ENCODE peak calls at places on chromosomes 4 and X, in five cellular contexts. W is Peyer's patch, N is psoas muscle, I is ovary, F is GM12864. Q is an unnamed sample.

GRCh38 chr4:79864470-79865190 is 208.4 kb downstream of the ANTXR2 start:
- DNase-seq in W (no peak), F (no peak), N (no peak), I (no peak), Q (no peak)

GRCh38 chrX:42714981-42715688 is 62.8 kb downstream of the PPP1R2C start:
- DNase-seq in N (peak), F (no peak), I (no peak), W (peak), Q (no peak)

GRCh38 chr4:1041147-1041935 is 29.9 kb downstream of the FGFRL1 start:
- DNase-seq in F (no peak), W (no peak), N (no peak), I (peak), Q (no peak)

GRCh38 chr4:182856862-182857261 is 60.3 kb downstream of the DCTD start:
- DNase-seq in I (no peak), N (no peak), W (no peak), F (no peak), Q (no peak)

GRCh38 chrX:15298780-15299179 is 16.7 kb downstream of the ASB11 start:
- DNase-seq in I (no peak), N (no peak), F (no peak), W (no peak), Q (no peak)

GRCh38 chr4:83582289-83582756 is 46.4 kb downstream of the GPAT3 start:
- DNase-seq in W (peak), I (peak), F (no peak), N (peak), Q (peak)

GRCh38 chr4:30716671-30717207 is 3.4 kb upstream of the PCDH7 start:
- DNase-seq in I (no peak), F (no peak), W (no peak), N (no peak), Q (no peak)

GRCh38 chr4:86271057-86271456 is 88.8 kb downstream of the MAPK10 start:
- DNase-seq in W (no peak), N (no peak), F (no peak), I (no peak), Q (no peak)

GRCh38 chr4:25908491-25908901 is 5.5 kb upstream of the SMIM20 start:
- DNase-seq in W (no peak), F (no peak), N (no peak), I (no peak), Q (peak)

GRCh38 chr4:141352775-141353544 is 132.3 kb downstream of the ZNF330 start:
- DNase-seq in I (no peak), F (no peak), W (no peak), N (no peak), Q (peak)

GRCh38 chr4:83454626-83455025 is 997 bp downstream of the HELQ start:
- DNase-seq in F (no peak), N (no peak), I (no peak), W (no peak), Q (no peak)

GRCh38 chr4:131052646-131053045 is 1956.7 kb downstream of the C4orf33 start:
- DNase-seq in I (no peak), N (no peak), F (no peak), W (no peak), Q (no peak)

GRCh38 chr4:14771091-14771490 is 231.2 kb upstream of the CPEB2 start:
- DNase-seq in W (no peak), I (no peak), F (no peak), N (no peak), Q (peak)

GRCh38 chr4:142567199-142567598 is 278.9 kb downstream of the INPP4B start:
- DNase-seq in I (no peak), N (no peak), F (no peak), W (peak), Q (no peak)

GRCh38 chr4:106062452-106062875 is 167.2 kb downstream of the NPNT start:
- DNase-seq in F (no peak), I (no peak), W (no peak), N (no peak), Q (peak)

GRCh38 chrX:22081475-22082092 is 49.5 kb downstream of the PHEX start:
- DNase-seq in N (peak), F (peak), W (peak), I (peak), Q (peak)

GRCh38 chr4:88730811-88731210 is 33.2 kb upstream of the NAP1L5 start:
- DNase-seq in F (no peak), W (no peak), N (no peak), I (no peak), Q (no peak)

GRCh38 chrX:30302957-30303356 is 6.2 kb downstream of the NR0B1 start:
- DNase-seq in I (no peak), N (peak), W (no peak), F (no peak), Q (peak)

GRCh38 chr4:78222575-78223186 is 165.6 kb downstream of the FRAS1 start:
- DNase-seq in N (no peak), I (no peak), F (no peak), W (no peak), Q (no peak)
- H3K4me3 ChIP-seq in N (no peak), I (no peak), F (no peak), W (no peak), Q (no peak)

GRCh38 chrX:144896323-144896722 is 351.0 kb upstream of the SPANXN1 start:
- DNase-seq in N (no peak), W (no peak), I (no peak), F (no peak), Q (no peak)
- TF ChIP-seq CTCF in N (no peak), W (no peak), I (no peak), F (no peak), Q (no peak)

GRCh38 chrX:152958524-152959465 is 35.1 kb downstream of the PNMA5 start:
- DNase-seq in N (peak), F (peak), W (peak), I (peak), Q (peak)

GRCh38 chrX:152959626-152960025 is 34.3 kb downstream of the PNMA5 start:
- DNase-seq in I (no peak), N (no peak), W (peak), F (no peak), Q (no peak)

GRCh38 chrX:152960115-152960514 is 33.8 kb downstream of the PNMA5 start:
- DNase-seq in F (no peak), W (peak), N (no peak), I (no peak), Q (peak)

GRCh38 chrX:152958047-152958446 is 35.9 kb downstream of the PNMA5 start:
- DNase-seq in W (peak), F (no peak), N (no peak), I (no peak), Q (no peak)
- H3K4me3 ChIP-seq in W (peak), F (peak), N (peak), I (no peak), Q (peak)

DNA sequence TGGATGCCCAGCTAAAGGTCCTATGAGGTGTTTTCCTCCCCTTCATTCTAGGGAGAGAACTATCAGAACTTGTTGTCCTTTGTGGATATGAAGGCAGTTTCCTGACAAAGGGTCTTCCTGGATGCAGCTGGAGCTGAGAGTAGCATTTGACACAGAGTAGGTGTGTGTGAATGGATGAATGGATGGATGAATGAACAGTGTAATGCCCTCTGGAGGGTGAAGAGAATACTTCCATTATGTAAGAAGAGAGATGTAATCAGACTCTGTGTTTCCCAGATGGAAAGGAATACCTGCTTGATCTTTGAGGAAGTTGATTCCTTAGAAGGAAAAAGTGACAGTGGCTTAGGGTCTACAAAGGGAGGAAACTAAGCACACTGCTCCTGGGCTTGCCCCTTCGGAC is 55.4 kb upstream of the AADAT start:
- DNase-seq in I (no peak), W (no peak), F (no peak), N (no peak), Q (no peak)
- TF ChIP-seq CTCF in I (no peak), W (no peak), F (no peak), N (no peak), Q (no peak)

DNA sequence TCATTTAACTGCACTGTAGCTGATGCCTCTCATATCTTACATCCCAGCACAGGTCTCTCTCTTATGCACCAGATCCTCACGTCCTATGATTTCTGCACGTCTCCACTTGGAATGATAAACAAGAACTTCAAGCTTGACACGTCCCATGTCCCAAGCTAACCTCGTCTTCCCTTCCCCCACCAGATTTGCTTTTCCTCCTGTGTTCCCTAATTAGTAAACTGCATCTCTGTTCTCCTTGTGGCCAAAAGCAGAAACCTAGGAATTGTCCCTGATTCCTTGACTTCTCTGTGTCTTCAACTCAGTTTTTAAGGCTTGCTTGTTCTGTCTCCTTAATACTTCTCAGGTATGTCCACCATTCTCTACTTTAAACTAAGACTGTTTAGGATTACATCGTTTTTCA is 171.9 kb downstream of the BMPR1B start:
- DNase-seq in N (no peak), W (no peak), I (no peak), F (no peak), Q (no peak)
- H3K4me3 ChIP-seq in N (no peak), W (no peak), I (no peak), F (no peak), Q (no peak)

GRCh38 chrX:40469316-40469715 is 111.5 kb upstream of the ATP6AP2 start:
- DNase-seq in W (no peak), F (no peak), I (no peak), N (no peak), Q (no peak)

GRCh38 chrX:40470830-40471429 is 109.8 kb upstream of the ATP6AP2 start:
- DNase-seq in W (no peak), I (no peak), N (no peak), F (no peak), Q (no peak)

GRCh38 chrX:40474205-40474626 is 106.6 kb upstream of the ATP6AP2 start:
- DNase-seq in F (no peak), N (no peak), W (no peak), I (no peak), Q (no peak)

GRCh38 chrX:40473460-40474204 is 107.1 kb upstream of the ATP6AP2 start:
- DNase-seq in F (no peak), N (no peak), W (no peak), I (no peak), Q (no peak)

GRCh38 chrX:40471965-40472648 is 108.7 kb upstream of the ATP6AP2 start:
- DNase-seq in F (peak), I (peak), N (no peak), W (peak), Q (peak)
- TF ChIP-seq CTCF in F (peak), I (peak), N (peak), W (peak), Q (no peak)

GRCh38 chr4:56655209-56655626 is 25.9 kb downstream of the HOPX start:
- DNase-seq in N (peak), F (no peak), W (peak), I (no peak), Q (peak)
- H3K4me3 ChIP-seq in N (peak), F (no peak), W (peak), I (peak), Q (peak)

DNA sequence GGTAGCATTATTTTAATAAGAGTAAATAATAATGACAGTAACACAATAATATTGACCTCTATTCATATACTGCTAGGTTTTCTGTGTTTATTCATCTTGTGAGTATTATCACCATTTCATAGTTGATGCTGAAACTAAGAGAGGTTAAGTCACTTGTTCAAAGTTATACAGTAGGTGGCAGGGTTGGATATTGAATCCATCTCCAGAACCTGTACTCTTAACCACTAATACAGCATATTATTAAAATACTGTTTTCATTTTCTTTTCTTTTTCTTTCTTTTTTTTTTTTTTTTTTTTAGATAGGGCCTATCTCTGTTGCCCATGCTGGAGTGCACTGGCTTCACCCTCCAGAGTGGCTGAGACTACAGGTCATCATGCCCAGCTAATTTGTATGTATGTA is 7.1 kb upstream of the ELF2 start:
- DNase-seq in W (no peak), N (no peak), F (no peak), I (no peak), Q (peak)
- TF ChIP-seq CTCF in W (peak), N (peak), F (no peak), I (no peak), Q (peak)